ENCODE peak calls at places on chromosomes 5 and 9, in six cellular contexts. One of them, this sample, is unnamed.

GRCh38 chr5:92378961-92379611 is 996.0 kb upstream of the ARRDC3 start:
- DNase-seq in hepatocyte: no peak
- DNase-seq in ovary: no peak
- DNase-seq in smooth muscle cell of the brain vasculature: no peak
- DNase-seq in substantia nigra: no peak
- DNase-seq in cerebellar cortex: no peak
- DNase-seq in this sample: no peak

GRCh38 chr5:133370281-133370890 is 242.0 kb downstream of the FSTL4 start:
- DNase-seq in hepatocyte: peak
- DNase-seq in ovary: no peak
- DNase-seq in smooth muscle cell of the brain vasculature: no peak
- DNase-seq in substantia nigra: no peak
- DNase-seq in cerebellar cortex: no peak
- DNase-seq in this sample: peak

GRCh38 chr5:158609328-158609727 is 490.4 kb downstream of the EBF1 start:
- DNase-seq in hepatocyte: no peak
- DNase-seq in ovary: no peak
- DNase-seq in smooth muscle cell of the brain vasculature: no peak
- DNase-seq in substantia nigra: no peak
- DNase-seq in cerebellar cortex: no peak
- DNase-seq in this sample: no peak

GRCh38 chr5:11595045-11595444 is 309.2 kb downstream of the CTNND2 start:
- DNase-seq in hepatocyte: peak
- DNase-seq in ovary: no peak
- DNase-seq in smooth muscle cell of the brain vasculature: no peak
- DNase-seq in substantia nigra: no peak
- DNase-seq in cerebellar cortex: no peak
- DNase-seq in this sample: peak

GRCh38 chr9:38689678-38690077 is 30.3 kb downstream of the FAM240B start:
- DNase-seq in hepatocyte: peak
- DNase-seq in ovary: peak
- DNase-seq in smooth muscle cell of the brain vasculature: no peak
- DNase-seq in substantia nigra: no peak
- DNase-seq in cerebellar cortex: no peak
- DNase-seq in this sample: peak

GRCh38 chr5:98772415-98773213 is 849 bp upstream of the RGMB start:
- DNase-seq in hepatocyte: peak
- DNase-seq in ovary: peak
- DNase-seq in smooth muscle cell of the brain vasculature: no peak
- DNase-seq in substantia nigra: no peak
- DNase-seq in cerebellar cortex: peak
- DNase-seq in this sample: peak

GRCh38 chr5:5288236-5288635 is 134.2 kb upstream of the ICE1 start:
- DNase-seq in hepatocyte: no peak
- DNase-seq in ovary: no peak
- DNase-seq in smooth muscle cell of the brain vasculature: no peak
- DNase-seq in substantia nigra: no peak
- DNase-seq in cerebellar cortex: no peak
- DNase-seq in this sample: no peak

GRCh38 chr5:100270323-100270771 is 264.8 kb upstream of the FAM174A start:
- DNase-seq in hepatocyte: no peak
- DNase-seq in ovary: no peak
- DNase-seq in smooth muscle cell of the brain vasculature: no peak
- DNase-seq in substantia nigra: no peak
- DNase-seq in cerebellar cortex: peak
- DNase-seq in this sample: no peak

GRCh38 chr5:139462582-139463276 is at the start of gene ECSCR:
- DNase-seq in hepatocyte: no peak
- DNase-seq in ovary: no peak
- DNase-seq in smooth muscle cell of the brain vasculature: no peak
- DNase-seq in substantia nigra: no peak
- DNase-seq in cerebellar cortex: no peak
- DNase-seq in this sample: no peak

GRCh38 chr9:131475111-131475955 is 27.4 kb upstream of the POMT1 start:
- DNase-seq in hepatocyte: no peak
- DNase-seq in ovary: peak
- DNase-seq in smooth muscle cell of the brain vasculature: no peak
- DNase-seq in substantia nigra: no peak
- DNase-seq in cerebellar cortex: no peak
- DNase-seq in this sample: no peak

GRCh38 chr9:13688223-13688989 is 408.9 kb upstream of the MPDZ start:
- DNase-seq in hepatocyte: no peak
- DNase-seq in ovary: no peak
- DNase-seq in smooth muscle cell of the brain vasculature: peak
- DNase-seq in substantia nigra: no peak
- DNase-seq in cerebellar cortex: no peak
- DNase-seq in this sample: no peak

GRCh38 chr5:55333017-55333416 is 25.2 kb downstream of the MTREX start:
- DNase-seq in hepatocyte: no peak
- DNase-seq in ovary: no peak
- DNase-seq in smooth muscle cell of the brain vasculature: no peak
- DNase-seq in substantia nigra: no peak
- DNase-seq in cerebellar cortex: no peak
- DNase-seq in this sample: no peak

GRCh38 chr5:10563132-10563939 is 534 bp upstream of the ANKRD33B start:
- DNase-seq in hepatocyte: peak
- DNase-seq in ovary: peak
- DNase-seq in smooth muscle cell of the brain vasculature: no peak
- DNase-seq in substantia nigra: no peak
- DNase-seq in cerebellar cortex: no peak
- DNase-seq in this sample: no peak

GRCh38 chr9:112852741-112853505 is 37.8 kb downstream of the SLC46A2 start:
- DNase-seq in hepatocyte: no peak
- DNase-seq in ovary: no peak
- DNase-seq in smooth muscle cell of the brain vasculature: no peak
- DNase-seq in substantia nigra: peak
- DNase-seq in cerebellar cortex: no peak
- DNase-seq in this sample: peak

GRCh38 chr9:98899399-98900056 is 44.2 kb upstream of the COL15A1 start:
- DNase-seq in hepatocyte: peak
- DNase-seq in ovary: no peak
- DNase-seq in smooth muscle cell of the brain vasculature: peak
- DNase-seq in substantia nigra: no peak
- DNase-seq in cerebellar cortex: no peak
- DNase-seq in this sample: no peak

GRCh38 chr5:78025540-78025939 is 249.4 kb upstream of the TBCA start:
- DNase-seq in hepatocyte: no peak
- DNase-seq in ovary: no peak
- DNase-seq in smooth muscle cell of the brain vasculature: no peak
- DNase-seq in substantia nigra: no peak
- DNase-seq in cerebellar cortex: no peak
- DNase-seq in this sample: no peak